ENCODE peak calls at places on chromosomes 12 and 14, in four cellular contexts. C, F, L and H are unnamed samples. For H3K4me1, the result is how much of the 10 kb centered on the place peaks cover.

GRCh38 chr14:102772781-102773570 is 4.3 kb upstream of the TRAF3 start:
- DNase-seq in F (no peak), L (no peak), C (no peak), H (no peak)

GRCh38 chr14:69181491-69181890 is 9.8 kb upstream of the EXD2 start:
- DNase-seq in F (no peak), L (no peak), C (no peak), H (no peak)

GRCh38 chr14:33120341-33120740 is 181.7 kb downstream of the NPAS3 start:
- DNase-seq in C (no peak), L (no peak), F (no peak), H (no peak)

GRCh38 chr12:575948-576612 is 87.2 kb downstream of the NINJ2 start:
- DNase-seq in F (peak), C (peak), L (peak), H (peak)

GRCh38 chr14:63770187-63770807 is 42.4 kb upstream of the SGPP1 start:
- DNase-seq in L (no peak), F (no peak), C (peak), H (no peak)

GRCh38 chr12:132490481-132491348 is 764 bp downstream of the FBRSL1 start:
- DNase-seq in F (no peak), C (no peak), L (no peak), H (no peak)

GRCh38 chr12:34287986-34288962 is 266.0 kb downstream of the ALG10 start:
- DNase-seq in F (no peak), C (no peak), L (no peak), H (no peak)

GRCh38 chr14:96104469-96105057 is 65.4 kb downstream of the C14orf132 start:
- DNase-seq in C (peak), F (peak), L (peak), H (no peak)

GRCh38 chr14:34224221-34224620 is 237.8 kb downstream of the SPTSSA start:
- DNase-seq in C (no peak), L (no peak), F (no peak), H (no peak)

GRCh38 chr12:99810718-99811593 is 163.4 kb downstream of the GARIN6 start:
- DNase-seq in C (no peak), L (no peak), F (no peak), H (no peak)

GRCh38 chr12:122825773-122826724 is 9.2 kb upstream of the HIP1R start:
- DNase-seq in L (no peak), C (no peak), F (no peak), H (no peak)

GRCh38 chr12:82413994-82414393 is 55.7 kb downstream of the METTL25 start:
- DNase-seq in F (no peak), C (no peak), L (no peak), H (no peak)

GRCh38 chr12:2244013-2244861 is 191.4 kb downstream of the CACNA1C start:
- DNase-seq in F (no peak), C (peak), L (peak), H (no peak)

GRCh38 chr12:67716817-67717216 is 68.3 kb downstream of the DYRK2 start:
- DNase-seq in L (no peak), C (no peak), F (no peak), H (no peak)

GRCh38 chr12:70154960-70155589 is 88.2 kb upstream of the CNOT2 start:
- DNase-seq in F (no peak), C (no peak), L (no peak), H (no peak)

GRCh38 chr12:60494249-60494648 is 898.4 kb downstream of the SLC16A7 start:
- DNase-seq in L (no peak), C (no peak), F (no peak), H (no peak)

GRCh38 chr14:23437142-23438129 is 2.0 kb upstream of the MYH7 start:
- DNase-seq in C (no peak), L (peak), F (no peak), H (no peak)

GRCh38 chr12:4909734-4910501 is at the start of gene KCNA1:
- DNase-seq in L (no peak), C (no peak), F (no peak), H (no peak)

GRCh38 chr14:60646202-60646886 is 2.9 kb downstream of the SIX1 start:
- DNase-seq in F (no peak), L (no peak), C (no peak), H (no peak)

GRCh38 chr14:32666310-32666709 is 272.4 kb upstream of the NPAS3 start:
- DNase-seq in C (no peak), L (no peak), F (no peak), H (no peak)

GRCh38 chr12:123389560-123390351 is 5.8 kb downstream of the KMT5A start:
- DNase-seq in F (peak), C (no peak), L (no peak), H (no peak)

GRCh38 chr12:1797011-1797901 is 23.1 kb upstream of the LRTM2 start:
- DNase-seq in L (no peak), C (peak), F (peak), H (no peak)

GRCh38 chr12:15469342-15469741 is 147.0 kb downstream of the PTPRO start:
- DNase-seq in F (no peak), C (no peak), L (no peak), H (no peak)

GRCh38 chr12:50132505-50133135 is 20.6 kb downstream of the COX14 start:
- DNase-seq in C (peak), F (no peak), L (no peak), H (no peak)

GRCh38 chr14:88547386-88547780 is 7.4 kb downstream of the PTPN21 start:
- DNase-seq in L (no peak), C (no peak), F (no peak), H (no peak)

GRCh38 chr14:20684662-20685456 is 499 bp downstream of the RNASE4 start:
- DNase-seq in F (no peak), C (peak), L (no peak), H (no peak)

GRCh38 chr12:70444903-70445302 is 78.8 kb downstream of the KCNMB4 start:
- DNase-seq in C (no peak), F (no peak), L (no peak), H (no peak)

GRCh38 chr12:53743277-53744129 is 8.3 kb downstream of the CISTR start:
- DNase-seq in L (no peak), F (peak), C (no peak), H (peak)

GRCh38 chr14:104205781-104206180 is 67.4 kb downstream of the KIF26A start:
- DNase-seq in C (no peak), L (no peak), F (no peak), H (no peak)

GRCh38 chr12:104958946-104959841 is 1.1 kb upstream of the SLC41A2 start:
- DNase-seq in C (no peak), F (no peak), L (no peak), H (no peak)

GRCh38 chr14:72792051-72792788 is 101.7 kb downstream of the DPF3 start:
- DNase-seq in F (no peak), L (no peak), C (no peak), H (no peak)

GRCh38 chr12:115096673-115097349 is 412.8 kb upstream of the TBX3 start:
- DNase-seq in C (no peak), F (no peak), L (no peak), H (no peak)

GRCh38 chr12:118503476-118503875 is 127.1 kb downstream of the SUDS3 start:
- DNase-seq in C (no peak), F (no peak), L (no peak), H (no peak)

GRCh38 chr12:14723763-14724162 is 27.4 kb upstream of the GUCY2C start:
- DNase-seq in C (no peak), L (no peak), F (no peak), H (no peak)

GRCh38 chr12:129610601-129611120 is 293.2 kb downstream of the TMEM132D start:
- DNase-seq in F (no peak), C (no peak), L (no peak), H (no peak)

GRCh38 chr12:109888179-109889020 is 8.1 kb upstream of the GLTP start:
- DNase-seq in C (peak), F (no peak), L (peak), H (peak)

GRCh38 chr12:100675432-100675831 is 101.9 kb downstream of the GAS2L3 start:
- DNase-seq in L (no peak), C (peak), F (no peak), H (no peak)

GRCh38 chr12:55060970-55061543 is 41.3 kb downstream of the NEUROD4 start:
- DNase-seq in C (no peak), L (no peak), F (no peak), H (no peak)

GRCh38 chr12:44019118-44019517 is 183.2 kb downstream of the TMEM117 start:
- DNase-seq in C (no peak), F (no peak), L (no peak), H (no peak)

GRCh38 chr14:102558566-102558965 is 33.9 kb upstream of the RCOR1 start:
- DNase-seq in C (no peak), F (no peak), L (no peak), H (no peak)

GRCh38 chr14:65476942-65477318 is 64.4 kb downstream of the FUT8 start:
- DNase-seq in F (no peak), L (no peak), C (no peak), H (no peak)
- H3K4me1 ChIP-seq in F (under half), L (under half), C (under half), H (under half)

GRCh38 chr12:6916426-6917200 is 2.2 kb downstream of the ENO2 start:
- DNase-seq in C (no peak), L (no peak), F (no peak), H (no peak)

GRCh38 chr12:6915789-6916285 is 1.5 kb downstream of the ENO2 start:
- DNase-seq in L (no peak), F (no peak), C (no peak), H (no peak)

GRCh38 chr12:6919588-6919987 is 5.2 kb downstream of the ENO2 start:
- DNase-seq in L (no peak), F (peak), C (no peak), H (no peak)

GRCh38 chr12:6915023-6915788 is 826 bp downstream of the ENO2 start:
- DNase-seq in F (no peak), C (peak), L (no peak), H (no peak)

GRCh38 chr12:6917491-6918231 is 3.3 kb downstream of the ENO2 start:
- DNase-seq in L (no peak), F (no peak), C (no peak), H (no peak)
- H3K4me1 ChIP-seq in L (under half), F (under half), C (under half), H (under half)

DNA sequence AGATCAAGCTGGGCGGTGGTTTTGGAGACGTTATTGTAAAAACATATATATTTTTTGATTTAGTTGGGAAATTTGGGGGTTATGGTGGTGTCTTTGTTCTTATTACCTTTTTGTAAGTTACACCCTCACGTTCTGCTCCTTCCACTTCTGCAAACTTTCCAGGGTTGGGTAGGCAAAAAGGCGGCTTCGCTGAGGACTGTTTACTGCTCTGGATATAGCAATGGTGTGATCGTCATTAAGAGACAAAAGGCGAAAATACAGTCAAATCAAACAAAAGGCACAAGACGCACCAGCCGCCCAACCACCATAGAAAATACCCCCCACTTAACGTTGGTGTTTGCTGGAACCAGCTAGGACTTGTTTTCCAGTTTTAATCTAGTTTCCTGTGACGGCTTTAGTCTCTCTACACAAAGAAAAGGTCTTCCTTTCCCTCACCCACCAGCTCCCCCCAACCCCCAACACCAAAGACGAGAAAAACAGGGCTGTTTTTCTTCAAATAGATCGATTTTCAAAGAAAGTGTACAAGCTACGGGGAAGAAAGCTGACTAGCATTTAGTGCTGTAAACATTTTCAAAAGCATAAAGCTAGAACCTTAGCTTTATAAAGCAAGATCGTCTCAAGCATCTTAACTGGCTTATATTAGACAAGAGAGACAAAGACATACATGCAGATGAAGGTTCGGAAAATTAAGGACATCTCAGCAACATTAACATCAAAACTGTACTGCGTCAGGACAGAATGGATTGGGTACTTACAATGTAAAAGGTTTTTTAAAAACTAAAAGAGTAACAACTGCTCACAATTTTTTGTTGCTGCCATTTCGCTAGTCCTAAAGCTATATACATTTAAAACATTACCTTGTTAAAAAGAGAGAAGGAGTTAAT is 2.0 kb upstream of the SETD1B start:
- DNase-seq in L (no peak), C (peak), F (no peak), H (no peak)
- H3K4me1 ChIP-seq in L (half or more), C (under half), F (under half), H (under half)

DNA sequence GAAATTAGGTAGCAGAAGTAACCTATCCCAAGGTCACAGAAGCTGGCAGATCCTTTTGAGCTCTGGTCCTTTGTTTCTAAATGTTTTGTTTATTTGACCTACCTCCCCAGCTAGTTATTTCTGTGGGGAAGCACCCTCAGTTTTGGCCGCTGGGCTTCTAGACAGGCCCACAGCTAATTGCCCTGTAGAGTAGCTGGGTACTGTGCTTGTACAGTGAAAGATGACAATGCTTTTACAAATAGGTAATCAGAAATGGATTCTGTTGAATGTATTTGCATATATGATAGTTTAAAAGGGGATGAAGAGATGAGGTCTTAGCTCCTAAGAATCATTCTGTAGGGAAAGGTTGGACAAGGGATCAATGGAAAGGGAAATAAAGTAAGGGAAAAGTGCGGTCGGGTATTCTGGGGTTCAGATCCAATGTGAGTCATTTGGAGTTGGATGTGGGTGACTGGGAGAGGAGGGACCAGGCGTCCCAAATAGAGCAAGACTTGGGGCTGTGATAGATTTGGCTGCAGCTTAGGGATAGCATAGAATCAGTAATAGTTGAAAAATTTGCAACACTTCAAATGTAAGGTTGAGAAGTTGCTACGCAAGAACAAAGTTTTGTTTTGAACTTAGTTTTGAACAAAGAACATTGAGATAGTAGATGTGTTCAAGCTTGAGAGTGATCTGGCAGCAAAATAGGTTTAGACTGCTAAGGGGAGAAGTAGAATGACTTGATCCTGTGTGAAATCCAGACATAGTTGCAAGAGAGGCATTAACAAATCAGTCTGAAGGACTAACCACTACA is 3.7 kb downstream of the NUDT4 start:
- DNase-seq in L (no peak), C (no peak), F (no peak), H (no peak)
- H3K4me1 ChIP-seq in L (under half), C (under half), F (half or more), H (under half)

GRCh38 chr14:91392623-91393303 is 24.9 kb downstream of the CCDC88C start:
- DNase-seq in C (no peak), L (no peak), F (no peak), H (no peak)

GRCh38 chr14:91395466-91395865 is 22.2 kb downstream of the CCDC88C start:
- DNase-seq in L (no peak), F (no peak), C (no peak), H (no peak)

GRCh38 chr14:91396959-91397815 is 20.4 kb downstream of the CCDC88C start:
- DNase-seq in F (no peak), C (no peak), L (no peak), H (no peak)

GRCh38 chr14:91395998-91396660 is 21.5 kb downstream of the CCDC88C start:
- DNase-seq in L (no peak), F (no peak), C (no peak), H (no peak)

GRCh38 chr14:91394105-91395081 is 23.2 kb downstream of the CCDC88C start:
- DNase-seq in L (no peak), F (no peak), C (no peak), H (no peak)
- H3K4me1 ChIP-seq in L (under half), F (under half), C (under half), H (under half)

DNA sequence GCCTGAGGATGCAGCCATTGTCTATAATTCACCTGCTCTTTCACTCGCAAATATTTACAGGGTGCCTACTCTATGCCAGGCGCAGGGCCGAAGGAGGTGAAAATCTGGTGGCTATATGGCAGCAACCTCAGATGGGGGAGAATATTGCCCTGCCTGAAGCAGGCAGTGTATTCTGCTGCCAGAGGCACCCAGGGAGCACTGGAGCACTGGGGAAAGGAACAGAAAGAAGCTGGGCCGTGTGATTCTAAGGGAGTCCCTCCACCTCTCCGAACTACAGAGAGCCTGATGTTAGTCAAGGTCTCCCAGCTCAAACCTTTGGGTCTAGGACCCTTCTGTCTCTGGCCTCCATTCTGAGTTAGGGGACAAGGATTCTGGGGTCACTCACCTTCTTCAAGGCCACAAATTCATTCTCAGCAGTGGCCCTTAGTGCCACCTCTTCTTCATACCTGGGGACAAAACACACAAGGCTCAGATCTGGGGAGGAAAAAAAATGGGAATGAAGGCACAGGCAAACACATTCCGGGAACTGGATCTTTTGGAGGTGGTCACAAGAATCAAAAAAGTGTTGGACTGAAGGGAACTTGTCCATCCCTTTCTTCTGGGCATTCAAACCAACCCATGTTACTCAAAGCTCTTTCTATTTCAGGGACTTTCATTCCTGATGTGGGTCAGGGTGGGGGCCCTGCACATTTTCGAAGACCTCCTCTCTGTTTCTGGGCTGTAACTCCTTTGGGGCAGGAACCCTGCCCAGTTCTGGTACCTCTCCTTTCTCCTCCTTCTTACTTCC is 19.3 kb upstream of the KRT86 start:
- DNase-seq in L (no peak), C (no peak), F (peak), H (no peak)
- H3K4me1 ChIP-seq in L (under half), C (under half), F (under half), H (under half)